ENCODE peak calls at places on chromosome 17, in nine cellular contexts. X is GM12878, G is SK-N-SH, Y is HL-60, B is GM12891, S is endothelial cell of umbilical vein, H is transverse colon, R is HCT116, L is prostate gland. N is an unnamed sample.

GRCh38 chr17:68290955-68291835 is at the start of the genes ARSG and SLC16A6:
- DNase-seq in X (no peak), G (peak; percentile 92), Y (peak; percentile 76), B (peak; percentile 77), S (peak; percentile 55), H (peak; percentile 63), R (peak; percentile 54), L (peak; percentile 7), N (peak; percentile 64)

GRCh38 chr17:72561266-72561665 is 440.4 kb downstream of the SOX9 start:
- DNase-seq in X (no peak), G (no peak), Y (no peak), B (no peak), S (no peak), H (no peak), R (no peak), L (no peak), N (no peak)

GRCh38 chr17:18070861-18071340 is 16.8 kb upstream of the DRG2 start:
- DNase-seq in X (no peak), G (no peak), Y (no peak), B (no peak), S (peak; percentile 8), H (no peak), R (no peak), L (no peak), N (no peak)

GRCh38 chr17:66763056-66763455 is 71.9 kb upstream of the CACNG5 start:
- DNase-seq in X (no peak), G (no peak), Y (no peak), B (no peak), S (no peak), H (no peak), R (no peak), L (no peak), N (no peak)

GRCh38 chr17:72287586-72287985 is 166.8 kb downstream of the SOX9 start:
- DNase-seq in X (no peak), G (no peak), Y (no peak), B (no peak), S (no peak), H (no peak), R (no peak), L (peak; percentile 81), N (peak; percentile 77)

GRCh38 chr17:40532520-40533253 is 31.3 kb upstream of the TNS4 start:
- DNase-seq in X (no peak), G (no peak), Y (no peak), B (no peak), S (peak; percentile 94), H (no peak), R (no peak), L (no peak), N (no peak)

GRCh38 chr17:72926171-72926570 is 166.3 kb downstream of the SLC39A11 start:
- DNase-seq in X (no peak), G (no peak), Y (no peak), B (no peak), S (no peak), H (no peak), R (no peak), L (no peak), N (no peak)

GRCh38 chr17:80742581-80743180 is 198.0 kb downstream of the RPTOR start:
- DNase-seq in X (no peak), G (no peak), Y (no peak), B (no peak), S (no peak), H (no peak), R (no peak), L (no peak), N (no peak)

GRCh38 chr17:1999557-2000251 is 25.4 kb downstream of the RTN4RL1 start:
- DNase-seq in X (no peak), G (peak; percentile 51), Y (no peak), B (no peak), S (peak; percentile 27), H (peak; percentile 67), R (no peak), L (peak; percentile 71), N (peak; percentile 81)

GRCh38 chr17:66945451-66945850 is 19.1 kb upstream of the CACNG4 start:
- DNase-seq in X (no peak), G (no peak), Y (no peak), B (no peak), S (no peak), H (no peak), R (no peak), L (peak; percentile 38), N (no peak)

GRCh38 chr17:6456914-6457687 is 12.8 kb downstream of the PIMREG start:
- DNase-seq in X (no peak), G (no peak), Y (no peak), B (no peak), S (peak; percentile 41), H (peak; percentile 44), R (no peak), L (no peak), N (peak; percentile 50)

GRCh38 chr17:76716834-76717205 is 6.1 kb upstream of the MXRA7 start:
- DNase-seq in X (no peak), G (no peak), Y (no peak), B (no peak), S (no peak), H (no peak), R (no peak), L (no peak), N (no peak)

GRCh38 chr17:68835061-68835460 is 120.1 kb downstream of the ABCA8 start:
- DNase-seq in X (no peak), G (no peak), Y (no peak), B (no peak), S (peak; percentile 13), H (no peak), R (no peak), L (no peak), N (no peak)

GRCh38 chr17:50381260-50381815 is 8.3 kb downstream of the EME1 start:
- DNase-seq in X (no peak), G (no peak), Y (no peak), B (no peak), S (no peak), H (no peak), R (no peak), L (no peak), N (no peak)
- TF ChIP-seq POLR2AphosphoS5 in X (no peak), G (no peak), Y (no peak), B (no peak), S (no peak), H (no peak), R (no peak), L (no peak), N (no peak)

GRCh38 chr17:48601528-48602430 is 3.0 kb downstream of the HOXB6 start:
- DNase-seq in X (no peak), G (no peak), Y (no peak), B (no peak), S (no peak), H (peak; percentile 77), R (no peak), L (no peak), N (no peak)

GRCh38 chr17:48605991-48606891 is 1.5 kb upstream of the HOXB6 start:
- DNase-seq in X (no peak), G (no peak), Y (no peak), B (no peak), S (no peak), H (no peak), R (no peak), L (no peak), N (no peak)

GRCh38 chr17:48604770-48605329 is at the start of gene HOXB6:
- DNase-seq in X (no peak), G (no peak), Y (no peak), B (no peak), S (peak; percentile 80), H (peak; percentile 88), R (no peak), L (no peak), N (no peak)

GRCh38 chr17:48605409-48605864 is 651 bp upstream of the HOXB6 start:
- DNase-seq in X (no peak), G (no peak), Y (no peak), B (no peak), S (no peak), H (no peak), R (no peak), L (no peak), N (no peak)

DNA sequence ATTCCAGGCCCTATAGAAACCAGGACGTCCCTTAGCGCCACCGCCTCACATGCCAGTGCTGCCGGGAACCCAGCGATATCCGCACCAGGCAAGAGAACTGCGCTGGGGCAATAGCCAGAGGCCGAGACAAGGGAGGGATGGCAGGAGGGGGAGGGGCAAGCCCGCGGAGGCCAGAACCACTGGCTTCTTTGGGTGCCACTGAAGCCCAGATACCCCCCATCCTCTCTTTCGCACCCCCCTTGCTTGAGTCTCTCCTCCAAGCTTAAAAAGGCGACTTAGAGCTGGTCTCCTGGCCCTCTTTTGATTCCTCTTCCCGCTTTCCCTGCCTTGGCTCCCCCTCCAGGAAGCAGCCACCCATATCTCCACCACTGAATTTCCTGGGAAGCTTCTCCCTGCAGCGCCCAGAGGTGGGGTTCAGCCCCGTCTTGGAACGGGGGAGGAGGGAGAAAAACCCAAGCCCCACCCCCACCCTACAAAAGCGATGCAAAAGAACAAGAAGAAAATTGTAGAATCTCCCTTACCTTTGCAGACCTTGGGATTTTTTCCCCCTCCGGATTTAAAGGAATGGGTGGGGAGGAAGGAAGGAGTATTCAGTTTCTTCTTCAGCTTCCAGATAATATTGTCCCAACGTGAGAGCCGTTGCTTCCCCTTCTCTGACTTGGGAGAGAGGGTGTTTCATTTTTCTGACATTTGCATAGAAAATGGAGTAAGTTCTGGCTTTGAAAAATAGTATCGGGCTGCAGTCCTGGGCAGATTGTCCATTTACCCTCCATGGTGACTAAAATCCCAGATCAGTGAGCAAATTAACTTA is 622 bp downstream of the HOXB6 start:
- DNase-seq in X (no peak), G (no peak), Y (no peak), B (no peak), S (peak; percentile 65), H (peak; percentile 75), R (peak; percentile 69), L (no peak), N (no peak)
- TF ChIP-seq POLR2AphosphoS5 in X (no peak), G (no peak), Y (no peak), B (no peak), S (peak; percentile 63), H (peak; percentile 77), R (peak; percentile 84), L (no peak), N (peak; percentile 24)

DNA sequence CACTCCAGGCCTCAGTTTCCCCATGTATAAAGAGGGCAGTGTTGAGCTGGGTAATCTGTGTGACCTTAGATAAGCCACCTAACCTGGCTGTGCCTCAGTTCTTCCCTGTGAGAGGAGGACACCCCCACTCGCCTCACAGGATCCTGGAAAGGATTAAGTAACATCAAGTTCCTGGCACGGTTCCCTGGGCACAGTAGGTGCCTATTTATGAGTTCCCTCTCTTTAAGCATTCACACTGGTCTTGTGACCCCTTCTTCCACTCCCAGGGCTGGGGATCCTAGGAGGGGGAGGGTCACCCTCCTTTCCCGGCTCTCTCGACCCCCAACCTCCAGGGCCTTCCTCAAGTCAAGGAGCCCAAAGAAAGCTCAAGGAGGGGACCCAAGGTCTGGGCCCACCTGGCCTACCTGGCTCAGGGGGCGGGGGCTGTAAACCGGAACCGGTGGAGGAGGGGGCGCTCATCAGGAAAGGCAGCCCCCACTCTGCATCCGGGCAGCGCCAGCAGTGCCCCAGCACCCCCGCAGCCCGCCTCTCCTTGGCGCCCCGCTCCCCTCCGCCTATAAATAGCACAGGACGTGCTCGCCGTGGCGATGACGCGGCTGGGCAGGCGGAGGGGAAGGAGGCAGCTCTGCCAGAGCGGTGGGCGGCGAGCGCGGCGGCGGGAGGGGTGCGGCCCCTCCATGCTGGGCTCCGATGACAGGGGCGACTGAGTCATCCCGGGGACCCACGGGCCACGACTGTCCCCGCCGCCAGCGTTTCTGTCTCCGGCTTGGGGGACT is 9.4 kb downstream of the RPL19 start:
- DNase-seq in X (no peak), G (peak; percentile 78), Y (peak; percentile 84), B (no peak), S (peak; percentile 29), H (peak; percentile 70), R (no peak), L (peak; percentile 94), N (peak; percentile 67)
- TF ChIP-seq POLR2AphosphoS5 in X (no peak), G (no peak), Y (no peak), B (no peak), S (no peak), H (no peak), R (no peak), L (peak; percentile 94), N (peak; percentile 28)

GRCh38 chr17:47733047-47733413 is at the start of gene TBX21:
- DNase-seq in X (no peak), G (peak; percentile 93), Y (peak; percentile 63), B (peak; percentile 78), S (peak; percentile 25), H (peak; percentile 87), R (peak; percentile 44), L (peak; percentile 41), N (peak; percentile 74)
- TF ChIP-seq POLR2AphosphoS5 in X (peak; percentile 91), G (no peak), Y (no peak), B (no peak), S (no peak), H (peak; percentile 59), R (no peak), L (no peak), N (no peak)

N was measured in stomach.